ENCODE peak calls at places on chromosomes 7 and 10, in eight cellular contexts. Y is NB4; X is HFF-Myc; O is kidney tubule cell; S is BJ; J is CD4-positive, alpha-beta T cell; C is brain microvascular endothelial cell; L is stimulated activated CD4-positive, alpha-beta T cell treated with anti-CD3 and anti-CD28 coated beads, Interleukin-15, amount 100 ng/mL, for 1 hour. W is an unnamed sample.
A peak's percentile ranks its signal among the peaks of the same experiment; 100 is the strongest.

GRCh38 chr10:112393341-112393740 is 19.4 kb downstream of the ACSL5 start:
- DNase-seq in J (no peak), C (no peak), X (no peak), S (no peak), O (no peak), Y (no peak), L (no peak), W (no peak)

GRCh38 chr7:65404020-65404419 is 30.4 kb downstream of the ZNF92 start:
- DNase-seq in X (no peak), L (no peak), S (no peak), J (no peak), C (no peak), O (no peak), Y (peak; percentile 42), W (no peak)

GRCh38 chr7:68321776-68322496 is 1276.3 kb upstream of the AUTS2 start:
- DNase-seq in J (no peak), C (no peak), X (no peak), L (no peak), Y (no peak), S (no peak), O (peak; percentile 20), W (no peak)

GRCh38 chr7:74476546-74477095 is 22.9 kb downstream of the GTF2IRD1 start:
- DNase-seq in S (no peak), X (no peak), O (peak; percentile 39), J (no peak), L (no peak), Y (no peak), C (no peak), W (no peak)

GRCh38 chr10:122531935-122532334 is 28.6 kb upstream of the DMBT1 start:
- DNase-seq in O (no peak), X (no peak), L (no peak), Y (no peak), J (no peak), C (no peak), S (no peak), W (no peak)

GRCh38 chr7:8365499-8366110 is 67.8 kb upstream of the NXPH1 start:
- DNase-seq in O (peak; percentile 43), J (no peak), C (no peak), L (no peak), X (no peak), Y (peak; percentile 33), S (no peak), W (no peak)

GRCh38 chr7:82410461-82410860 is 33.1 kb downstream of the CACNA2D1 start:
- DNase-seq in J (no peak), Y (no peak), L (no peak), S (no peak), C (no peak), X (no peak), O (no peak), W (no peak)

GRCh38 chr10:72834183-72834825 is 59.2 kb upstream of the OIT3 start:
- DNase-seq in C (peak; percentile 55), O (peak; percentile 68), S (peak; percentile 4), J (peak; percentile 2), Y (peak; percentile 78), L (no peak), X (peak; percentile 52), W (peak; percentile 48)

GRCh38 chr10:89165923-89166322 is 41.2 kb downstream of the CH25H start:
- DNase-seq in L (no peak), C (no peak), X (no peak), Y (no peak), S (no peak), O (no peak), J (no peak), W (no peak)

GRCh38 chr7:38463277-38464224 is 167.6 kb downstream of the AMPH start:
- DNase-seq in X (peak; percentile 26), C (peak; percentile 92), L (peak; percentile 48), J (peak; percentile 63), Y (peak; percentile 57), S (no peak), O (peak; percentile 20), W (no peak)

GRCh38 chr10:86163522-86164215 is 202.9 kb downstream of the GRID1 start:
- DNase-seq in Y (peak; percentile 80), O (peak; percentile 4), C (no peak), L (no peak), S (no peak), J (no peak), X (no peak), W (no peak)

GRCh38 chr10:31897506-31897905 is 31.1 kb downstream of the ARHGAP12 start:
- DNase-seq in L (no peak), J (no peak), O (no peak), Y (no peak), X (peak; percentile 40), S (no peak), C (no peak), W (no peak)

W was measured in AG09319.